ENCODE peak calls at places on chromosomes 5 and 9, in four cellular contexts. One of them, this sample, is unnamed.
A peak's percentile ranks its signal among the peaks of the same experiment; 100 is the strongest.

GRCh38 chr5:178762391-178762790 is 31.9 kb upstream of the ZNF354A start:
- DNase-seq in upper lobe of left lung: no peak
- DNase-seq in Peyer's patch: peak; percentile 37
- DNase-seq in thoracic aorta: no peak
- DNase-seq in this sample: no peak

GRCh38 chr9:134936762-134937555 is 19.2 kb upstream of the FCN1 start:
- DNase-seq in upper lobe of left lung: no peak
- DNase-seq in Peyer's patch: no peak
- DNase-seq in thoracic aorta: no peak
- DNase-seq in this sample: no peak

GRCh38 chr5:176610430-176610763 is 441 bp upstream of the GPRIN1 start:
- DNase-seq in upper lobe of left lung: no peak
- DNase-seq in Peyer's patch: no peak
- DNase-seq in thoracic aorta: no peak
- DNase-seq in this sample: no peak

GRCh38 chr5:123543438-123543837 is 31.5 kb downstream of the CSNK1G3 start:
- DNase-seq in upper lobe of left lung: no peak
- DNase-seq in Peyer's patch: no peak
- DNase-seq in thoracic aorta: no peak
- DNase-seq in this sample: no peak

GRCh38 chr9:128393171-128393761 is 22.1 kb downstream of the URM1 start:
- DNase-seq in upper lobe of left lung: no peak
- DNase-seq in Peyer's patch: no peak
- DNase-seq in thoracic aorta: no peak
- DNase-seq in this sample: no peak

GRCh38 chr5:179244051-179244450 is 101.2 kb downstream of the ADAMTS2 start:
- DNase-seq in upper lobe of left lung: no peak
- DNase-seq in Peyer's patch: no peak
- DNase-seq in thoracic aorta: no peak
- DNase-seq in this sample: no peak

GRCh38 chr9:113692264-113692663 is 183.8 kb upstream of the ZNF618 start:
- DNase-seq in upper lobe of left lung: no peak
- DNase-seq in Peyer's patch: no peak
- DNase-seq in thoracic aorta: no peak
- DNase-seq in this sample: no peak

GRCh38 chr5:133944263-133945230 is 23.9 kb downstream of the C5orf15 start:
- DNase-seq in upper lobe of left lung: peak; percentile 43
- DNase-seq in Peyer's patch: peak; percentile 81
- DNase-seq in thoracic aorta: no peak
- DNase-seq in this sample: no peak

GRCh38 chr5:1896602-1897376 is 14.1 kb upstream of the IRX4 start:
- DNase-seq in upper lobe of left lung: no peak
- DNase-seq in Peyer's patch: no peak
- DNase-seq in thoracic aorta: no peak
- DNase-seq in this sample: no peak

GRCh38 chr9:112059145-112059979 is 115.7 kb downstream of the SUSD1 start:
- DNase-seq in upper lobe of left lung: peak; percentile 53
- DNase-seq in Peyer's patch: peak; percentile 85
- DNase-seq in thoracic aorta: no peak
- DNase-seq in this sample: no peak

GRCh38 chr9:105445203-105445881 is 2.5 kb upstream of the FSD1L start:
- DNase-seq in upper lobe of left lung: no peak
- DNase-seq in Peyer's patch: no peak
- DNase-seq in thoracic aorta: no peak
- DNase-seq in this sample: no peak

GRCh38 chr5:143921525-143922311 is 109.8 kb downstream of the HMHB1 start:
- DNase-seq in upper lobe of left lung: no peak
- DNase-seq in Peyer's patch: no peak
- DNase-seq in thoracic aorta: no peak
- DNase-seq in this sample: no peak
- H3K27ac ChIP-seq in upper lobe of left lung: no peak overlapping the region
- H3K27ac ChIP-seq in Peyer's patch: no peak overlapping the region
- H3K27ac ChIP-seq in thoracic aorta: no peak overlapping the region
- H3K27ac ChIP-seq in this sample: no peak overlapping the region

GRCh38 chr9:109282302-109282701 is 38.6 kb downstream of the EPB41L4B start:
- DNase-seq in upper lobe of left lung: no peak
- DNase-seq in Peyer's patch: no peak
- DNase-seq in thoracic aorta: no peak
- DNase-seq in this sample: no peak
- H3K27me3 ChIP-seq in upper lobe of left lung: no peaks in the 10 kb centered on the region
- H3K27me3 ChIP-seq in Peyer's patch: no peaks in the 10 kb centered on the region
- H3K27me3 ChIP-seq in thoracic aorta: no peaks in the 10 kb centered on the region
- H3K27me3 ChIP-seq in this sample: peaks cover 2% of the 10 kb centered on the region

GRCh38 chr9:90047828-90048227 is 443.0 kb downstream of the GADD45G start:
- DNase-seq in upper lobe of left lung: no peak
- DNase-seq in Peyer's patch: no peak
- DNase-seq in thoracic aorta: no peak
- DNase-seq in this sample: no peak

GRCh38 chr9:90046317-90046861 is 441.6 kb downstream of the GADD45G start:
- DNase-seq in upper lobe of left lung: no peak
- DNase-seq in Peyer's patch: no peak
- DNase-seq in thoracic aorta: no peak
- DNase-seq in this sample: no peak

GRCh38 chr9:90038778-90039177 is 434.0 kb downstream of the GADD45G start:
- DNase-seq in upper lobe of left lung: no peak
- DNase-seq in Peyer's patch: no peak
- DNase-seq in thoracic aorta: no peak
- DNase-seq in this sample: no peak

GRCh38 chr9:90044263-90044662 is 439.5 kb downstream of the GADD45G start:
- DNase-seq in upper lobe of left lung: no peak
- DNase-seq in Peyer's patch: no peak
- DNase-seq in thoracic aorta: no peak
- DNase-seq in this sample: no peak

DNA sequence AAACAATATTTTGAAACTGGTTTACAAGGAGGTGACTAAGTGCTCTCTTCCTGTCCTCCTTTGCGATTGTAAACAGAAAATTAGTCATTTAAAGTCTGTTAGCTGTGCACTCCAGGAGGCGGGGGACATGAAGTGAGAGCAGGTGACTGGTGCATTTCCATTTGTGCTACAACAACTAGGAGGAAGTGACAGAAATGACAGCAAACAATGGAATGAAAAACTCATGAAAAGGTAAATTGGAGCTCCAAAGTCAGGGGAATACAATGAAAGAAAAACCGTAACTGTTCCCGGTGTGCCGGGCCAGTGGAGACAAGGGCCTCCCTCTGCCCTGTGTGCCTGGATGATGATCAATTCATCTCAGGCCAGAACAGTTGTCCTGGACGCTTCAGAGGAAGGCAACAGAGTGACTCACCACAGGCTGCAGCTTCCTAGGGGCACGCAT is 439.9 kb downstream of the GADD45G start:
- DNase-seq in upper lobe of left lung: peak; percentile 44
- DNase-seq in Peyer's patch: no peak
- DNase-seq in thoracic aorta: no peak
- DNase-seq in this sample: no peak
- H3K27ac ChIP-seq in upper lobe of left lung: peak overlapping the region; percentile 24
- H3K27ac ChIP-seq in Peyer's patch: no peak overlapping the region
- H3K27ac ChIP-seq in thoracic aorta: no peak overlapping the region
- H3K27ac ChIP-seq in this sample: no peak overlapping the region

GRCh38 chr9:71442937-71443336 is 321.5 kb upstream of the TRPM3 start:
- DNase-seq in upper lobe of left lung: no peak
- DNase-seq in Peyer's patch: no peak
- DNase-seq in thoracic aorta: no peak
- DNase-seq in this sample: no peak

GRCh38 chr9:71446499-71447411 is 321.6 kb downstream of the CEMIP2 start:
- DNase-seq in upper lobe of left lung: no peak
- DNase-seq in Peyer's patch: peak; percentile 46
- DNase-seq in thoracic aorta: no peak
- DNase-seq in this sample: no peak

GRCh38 chr9:71446081-71446480 is 322.2 kb downstream of the CEMIP2 start:
- DNase-seq in upper lobe of left lung: no peak
- DNase-seq in Peyer's patch: no peak
- DNase-seq in thoracic aorta: no peak
- DNase-seq in this sample: no peak
- H3K27me3 ChIP-seq in upper lobe of left lung: peaks cover 8% of the 10 kb centered on the region
- H3K27me3 ChIP-seq in Peyer's patch: peaks cover 3% of the 10 kb centered on the region
- H3K27me3 ChIP-seq in thoracic aorta: peaks cover 11% of the 10 kb centered on the region
- H3K27me3 ChIP-seq in this sample: peaks cover 21% of the 10 kb centered on the region

DNA sequence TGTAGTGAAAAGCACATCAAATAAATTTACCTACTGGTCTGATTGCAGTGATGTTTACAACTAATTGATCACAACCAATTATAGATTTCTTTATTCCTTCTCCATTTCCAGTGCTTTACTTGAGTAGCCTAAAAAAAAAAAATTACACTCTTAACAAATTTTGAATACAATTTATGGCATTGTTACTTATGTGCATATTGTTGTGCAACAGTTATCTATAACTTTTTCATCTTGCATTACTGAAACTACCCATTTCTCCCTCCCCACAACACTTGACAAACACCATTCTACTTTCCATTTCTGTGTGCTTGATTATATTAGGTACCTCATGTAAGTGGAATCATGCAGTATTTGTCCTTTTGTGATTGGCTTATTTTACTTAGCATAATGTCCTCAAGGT is 12.3 kb downstream of the RMI1 start:
- DNase-seq in upper lobe of left lung: no peak
- DNase-seq in Peyer's patch: no peak
- DNase-seq in thoracic aorta: no peak
- DNase-seq in this sample: no peak
- H3K27ac ChIP-seq in upper lobe of left lung: no peak overlapping the region
- H3K27ac ChIP-seq in Peyer's patch: no peak overlapping the region
- H3K27ac ChIP-seq in thoracic aorta: no peak overlapping the region
- H3K27ac ChIP-seq in this sample: no peak overlapping the region

GRCh38 chr9:34581318-34581717 is 8.2 kb downstream of the CNTFR start:
- DNase-seq in upper lobe of left lung: no peak
- DNase-seq in Peyer's patch: no peak
- DNase-seq in thoracic aorta: no peak
- DNase-seq in this sample: no peak
- H3K27me3 ChIP-seq in upper lobe of left lung: peaks cover 20% of the 10 kb centered on the region
- H3K27me3 ChIP-seq in Peyer's patch: peaks cover 19% of the 10 kb centered on the region
- H3K27me3 ChIP-seq in thoracic aorta: peaks cover 9% of the 10 kb centered on the region
- H3K27me3 ChIP-seq in this sample: peaks cover 18% of the 10 kb centered on the region

GRCh38 chr5:141878771-141879759 is 855 bp upstream of the PCDH1 start:
- DNase-seq in upper lobe of left lung: peak; percentile 96
- DNase-seq in Peyer's patch: peak; percentile 97
- DNase-seq in thoracic aorta: peak; percentile 81
- DNase-seq in this sample: peak; percentile 92
- H3K27ac ChIP-seq in upper lobe of left lung: peak overlapping the region; percentile 92
- H3K27ac ChIP-seq in Peyer's patch: peak overlapping the region; percentile 49
- H3K27ac ChIP-seq in thoracic aorta: no peak overlapping the region
- H3K27ac ChIP-seq in this sample: no peak overlapping the region

GRCh38 chr5:55232985-55233928 is at the start of gene CCNO:
- DNase-seq in upper lobe of left lung: peak; percentile 72
- DNase-seq in Peyer's patch: peak; percentile 76
- DNase-seq in thoracic aorta: no peak
- DNase-seq in this sample: peak; percentile 70
- H3K27me3 ChIP-seq in upper lobe of left lung: peaks cover 59% of the 10 kb centered on the region
- H3K27me3 ChIP-seq in Peyer's patch: peaks cover 39% of the 10 kb centered on the region
- H3K27me3 ChIP-seq in thoracic aorta: peaks cover 24% of the 10 kb centered on the region
- H3K27me3 ChIP-seq in this sample: peaks cover 53% of the 10 kb centered on the region

This sample was measured in CD4-positive, CD25-positive, alpha-beta regulatory T cell.